ENCODE peak calls at places on chromosomes 6 and 20, in six cellular contexts. One of them, this sample, is unnamed.
A peak's percentile ranks its signal among the peaks of the same experiment; 100 is the strongest.

GRCh38 chr20:57048027-57048869 is 218.2 kb downstream of the BMP7 start:
- DNase-seq in IMR-90: no peak
- DNase-seq in trophoblast cell: peak; percentile 75
- DNase-seq in H9: peak; percentile 76
- DNase-seq in H1: peak; percentile 79
- DNase-seq in neuronal stem cell: peak; percentile 27
- DNase-seq in this sample: peak; percentile 58

GRCh38 chr6:134935076-134935475 is 14.8 kb downstream of the ALDH8A1 start:
- DNase-seq in IMR-90: peak; percentile 67
- DNase-seq in trophoblast cell: no peak
- DNase-seq in H9: no peak
- DNase-seq in neuronal stem cell: no peak
- DNase-seq in H1: no peak
- DNase-seq in this sample: peak; percentile 4

GRCh38 chr6:168136001-168136400 is 57.0 kb upstream of the FRMD1 start:
- DNase-seq in IMR-90: no peak
- DNase-seq in H1: peak; percentile 24
- DNase-seq in H9: peak; percentile 15
- DNase-seq in trophoblast cell: no peak
- DNase-seq in neuronal stem cell: no peak
- DNase-seq in this sample: no peak

GRCh38 chr6:27547157-27548075 is 74.5 kb upstream of the ZNF184 start:
- DNase-seq in trophoblast cell: no peak
- DNase-seq in H1: peak; percentile 91
- DNase-seq in H9: peak; percentile 69
- DNase-seq in neuronal stem cell: no peak
- DNase-seq in IMR-90: peak; percentile 68
- DNase-seq in this sample: peak; percentile 76

GRCh38 chr6:17987576-17988421 is at the start of gene KIF13A:
- DNase-seq in neuronal stem cell: peak; percentile 48
- DNase-seq in IMR-90: peak; percentile 59
- DNase-seq in trophoblast cell: peak; percentile 18
- DNase-seq in H9: peak; percentile 43
- DNase-seq in H1: peak; percentile 69
- DNase-seq in this sample: peak; percentile 80

GRCh38 chr6:29872791-29873190 is 45.2 kb downstream of the HLA-G start:
- DNase-seq in trophoblast cell: no peak
- DNase-seq in H1: no peak
- DNase-seq in neuronal stem cell: no peak
- DNase-seq in IMR-90: no peak
- DNase-seq in H9: no peak
- DNase-seq in this sample: no peak

GRCh38 chr20:8718214-8718613 is 350.7 kb upstream of the PLCB4 start:
- DNase-seq in H9: no peak
- DNase-seq in neuronal stem cell: no peak
- DNase-seq in IMR-90: no peak
- DNase-seq in H1: no peak
- DNase-seq in trophoblast cell: no peak
- DNase-seq in this sample: no peak

GRCh38 chr6:169868458-169868857 is 117.0 kb downstream of the ERMARD start:
- DNase-seq in IMR-90: no peak
- DNase-seq in H1: peak; percentile 41
- DNase-seq in H9: no peak
- DNase-seq in neuronal stem cell: no peak
- DNase-seq in trophoblast cell: no peak
- DNase-seq in this sample: no peak

GRCh38 chr20:63435552-63435951 is 36.9 kb downstream of the KCNQ2 start:
- DNase-seq in IMR-90: peak; percentile 3
- DNase-seq in neuronal stem cell: no peak
- DNase-seq in trophoblast cell: no peak
- DNase-seq in H9: no peak
- DNase-seq in H1: no peak
- DNase-seq in this sample: no peak

GRCh38 chr20:32560989-32561830 is 23.9 kb downstream of the NOL4L start:
- DNase-seq in neuronal stem cell: no peak
- DNase-seq in IMR-90: no peak
- DNase-seq in trophoblast cell: no peak
- DNase-seq in H9: no peak
- DNase-seq in H1: peak; percentile 62
- DNase-seq in this sample: peak; percentile 30

GRCh38 chr20:32484221-32485125 is 100.7 kb downstream of the NOL4L start:
- DNase-seq in H1: peak; percentile 68
- DNase-seq in neuronal stem cell: no peak
- DNase-seq in trophoblast cell: no peak
- DNase-seq in IMR-90: no peak
- DNase-seq in H9: peak; percentile 66
- DNase-seq in this sample: peak; percentile 61

GRCh38 chr20:40668449-40669228 is 20.4 kb downstream of the MAFB start:
- DNase-seq in H1: no peak
- DNase-seq in neuronal stem cell: no peak
- DNase-seq in trophoblast cell: no peak
- DNase-seq in H9: no peak
- DNase-seq in IMR-90: no peak
- DNase-seq in this sample: no peak

GRCh38 chr20:32282461-32282860 is 5.0 kb downstream of the KIF3B start:
- DNase-seq in H1: no peak
- DNase-seq in trophoblast cell: no peak
- DNase-seq in H9: no peak
- DNase-seq in neuronal stem cell: no peak
- DNase-seq in IMR-90: no peak
- DNase-seq in this sample: no peak

GRCh38 chr20:64065973-64066341 is 3.0 kb downstream of the TCEA2 start:
- DNase-seq in neuronal stem cell: no peak
- DNase-seq in IMR-90: peak; percentile 78
- DNase-seq in trophoblast cell: no peak
- DNase-seq in H1: no peak
- DNase-seq in H9: peak; percentile 76
- DNase-seq in this sample: peak; percentile 79

GRCh38 chr6:25053875-25054371 is 118.2 kb upstream of the RIPOR2 start:
- DNase-seq in trophoblast cell: no peak
- DNase-seq in H9: no peak
- DNase-seq in H1: no peak
- DNase-seq in IMR-90: peak; percentile 88
- DNase-seq in neuronal stem cell: no peak
- DNase-seq in this sample: peak; percentile 89

GRCh38 chr20:11054266-11055025 is 380.6 kb upstream of the JAG1 start:
- DNase-seq in IMR-90: no peak
- DNase-seq in H1: no peak
- DNase-seq in neuronal stem cell: no peak
- DNase-seq in trophoblast cell: no peak
- DNase-seq in H9: no peak
- DNase-seq in this sample: no peak
- H4K91ac ChIP-seq in IMR-90: no peak overlapping the region
- H4K91ac ChIP-seq in H1: no peak overlapping the region
- H4K91ac ChIP-seq in neuronal stem cell: no peak overlapping the region
- H4K91ac ChIP-seq in trophoblast cell: no peak overlapping the region
- H4K91ac ChIP-seq in H9: no peak overlapping the region
- H4K91ac ChIP-seq in this sample: no peak overlapping the region

GRCh38 chr20:4457566-4458543 is 263.9 kb upstream of the PRND start:
- DNase-seq in trophoblast cell: no peak
- DNase-seq in neuronal stem cell: peak; percentile 39
- DNase-seq in IMR-90: no peak
- DNase-seq in H1: no peak
- DNase-seq in H9: no peak
- DNase-seq in this sample: no peak
- H3K27ac ChIP-seq in trophoblast cell: peak overlapping the region; percentile 76
- H3K27ac ChIP-seq in neuronal stem cell: peak overlapping the region; percentile 77
- H3K27ac ChIP-seq in IMR-90: no peak overlapping the region
- H3K27ac ChIP-seq in H1: no peak overlapping the region
- H3K27ac ChIP-seq in H9: no peak overlapping the region
- H3K27ac ChIP-seq in this sample: no peak overlapping the region

DNA sequence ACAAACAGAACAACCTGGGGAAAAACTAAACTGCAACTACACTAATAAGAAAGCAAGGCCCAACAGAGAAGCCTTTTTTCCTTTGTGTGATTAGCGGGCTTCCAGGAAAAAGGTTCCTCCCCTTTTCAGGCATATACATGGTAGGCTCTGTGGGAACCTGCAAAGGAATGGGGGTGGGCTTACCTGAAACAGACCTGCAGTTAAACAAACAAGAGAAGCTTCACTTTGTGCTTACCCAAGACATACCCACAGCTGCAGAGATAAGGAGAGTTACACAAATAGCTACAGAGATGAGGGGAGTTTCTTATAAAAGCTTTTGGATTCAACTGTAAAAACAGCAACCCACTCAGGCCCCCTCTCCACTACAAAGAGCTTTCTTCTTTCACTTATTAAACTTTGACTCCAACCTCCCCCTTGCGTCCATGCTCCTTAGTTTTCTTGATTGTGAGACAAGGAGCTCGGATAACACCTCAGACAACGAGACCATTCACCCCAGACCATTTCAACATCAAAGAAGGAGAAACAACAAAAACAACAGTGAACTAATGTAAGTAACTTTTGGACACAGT is 30.9 kb downstream of the RNF146 start:
- DNase-seq in H9: peak; percentile 77
- DNase-seq in IMR-90: no peak
- DNase-seq in H1: no peak
- DNase-seq in neuronal stem cell: no peak
- DNase-seq in trophoblast cell: no peak
- DNase-seq in this sample: no peak
- H3K4me2 ChIP-seq in H9: no peak overlapping the region
- H3K4me2 ChIP-seq in IMR-90: no peak overlapping the region
- H3K4me2 ChIP-seq in H1: peak overlapping the region; percentile 53
- H3K4me2 ChIP-seq in neuronal stem cell: no peak overlapping the region
- H3K4me2 ChIP-seq in trophoblast cell: no peak overlapping the region
- H3K4me2 ChIP-seq in this sample: no peak overlapping the region

GRCh38 chr6:22008248-22008836 is 288.5 kb downstream of the PRL start:
- DNase-seq in H9: no peak
- DNase-seq in trophoblast cell: no peak
- DNase-seq in H1: no peak
- DNase-seq in neuronal stem cell: no peak
- DNase-seq in IMR-90: peak; percentile 77
- DNase-seq in this sample: no peak
- H4K91ac ChIP-seq in H9: no peak overlapping the region
- H4K91ac ChIP-seq in trophoblast cell: no peak overlapping the region
- H4K91ac ChIP-seq in H1: no peak overlapping the region
- H4K91ac ChIP-seq in neuronal stem cell: no peak overlapping the region
- H4K91ac ChIP-seq in IMR-90: no peak overlapping the region
- H4K91ac ChIP-seq in this sample: no peak overlapping the region

DNA sequence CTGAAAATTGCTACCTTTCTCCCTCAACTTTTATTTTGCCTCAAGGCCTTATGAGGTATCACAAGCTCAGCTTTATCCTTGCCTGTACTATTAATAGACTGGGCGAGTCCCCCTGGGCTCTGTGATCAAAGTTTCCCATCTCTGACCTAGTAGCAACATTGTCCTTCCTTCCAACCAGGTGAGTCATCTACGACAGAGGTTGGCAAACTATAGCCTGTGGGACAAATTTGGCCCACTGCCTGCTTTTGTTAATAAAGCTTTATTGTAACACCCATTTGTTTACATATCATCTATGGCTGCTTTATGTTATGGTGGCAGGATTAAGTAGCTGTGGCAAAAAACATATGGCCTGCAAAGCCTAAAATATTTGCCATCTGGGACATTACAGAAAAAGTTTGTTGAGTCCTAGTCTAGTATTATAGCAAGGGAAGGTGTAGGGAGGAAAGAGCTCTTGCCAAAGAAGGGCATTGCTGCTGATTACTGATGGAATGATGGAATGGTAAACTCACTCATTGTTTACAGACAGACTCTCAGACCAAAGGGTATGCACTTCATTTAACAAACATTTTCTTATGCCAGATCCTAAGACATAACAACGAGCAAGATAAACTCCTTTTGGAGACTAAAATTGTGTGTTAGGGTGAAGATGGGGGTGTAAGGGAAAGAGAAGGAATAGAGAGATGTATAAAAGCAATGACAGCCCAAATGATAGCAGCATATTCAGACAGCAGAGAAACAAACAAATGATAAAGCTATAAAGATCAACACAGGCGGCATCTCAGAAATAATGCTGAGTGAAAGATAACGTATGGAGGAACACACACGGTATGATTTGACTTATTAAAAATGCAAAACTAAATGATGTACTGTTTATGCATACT is 74.2 kb downstream of the SLC22A23 start:
- DNase-seq in H1: no peak
- DNase-seq in neuronal stem cell: no peak
- DNase-seq in H9: no peak
- DNase-seq in IMR-90: peak; percentile 14
- DNase-seq in trophoblast cell: peak; percentile 31
- DNase-seq in this sample: no peak
- H3K27ac ChIP-seq in H1: no peak overlapping the region
- H3K27ac ChIP-seq in neuronal stem cell: no peak overlapping the region
- H3K27ac ChIP-seq in H9: no peak overlapping the region
- H3K27ac ChIP-seq in IMR-90: no peak overlapping the region
- H3K27ac ChIP-seq in trophoblast cell: no peak overlapping the region
- H3K27ac ChIP-seq in this sample: no peak overlapping the region

GRCh38 chr6:75286955-75287354 is 2.4 kb upstream of the TMEM30A start:
- DNase-seq in H1: no peak
- DNase-seq in neuronal stem cell: no peak
- DNase-seq in IMR-90: no peak
- DNase-seq in H9: no peak
- DNase-seq in trophoblast cell: no peak
- DNase-seq in this sample: no peak
- H3K4me2 ChIP-seq in H1: no peak overlapping the region
- H3K4me2 ChIP-seq in neuronal stem cell: no peak overlapping the region
- H3K4me2 ChIP-seq in IMR-90: no peak overlapping the region
- H3K4me2 ChIP-seq in H9: no peak overlapping the region
- H3K4me2 ChIP-seq in trophoblast cell: no peak overlapping the region
- H3K4me2 ChIP-seq in this sample: no peak overlapping the region

GRCh38 chr6:22666021-22666420 is 96.7 kb downstream of the HDGFL1 start:
- DNase-seq in neuronal stem cell: no peak
- DNase-seq in trophoblast cell: no peak
- DNase-seq in IMR-90: no peak
- DNase-seq in H1: no peak
- DNase-seq in H9: no peak
- DNase-seq in this sample: no peak
- H4K91ac ChIP-seq in neuronal stem cell: no peak overlapping the region
- H4K91ac ChIP-seq in trophoblast cell: no peak overlapping the region
- H4K91ac ChIP-seq in IMR-90: no peak overlapping the region
- H4K91ac ChIP-seq in H1: no peak overlapping the region
- H4K91ac ChIP-seq in H9: no peak overlapping the region
- H4K91ac ChIP-seq in this sample: no peak overlapping the region

DNA sequence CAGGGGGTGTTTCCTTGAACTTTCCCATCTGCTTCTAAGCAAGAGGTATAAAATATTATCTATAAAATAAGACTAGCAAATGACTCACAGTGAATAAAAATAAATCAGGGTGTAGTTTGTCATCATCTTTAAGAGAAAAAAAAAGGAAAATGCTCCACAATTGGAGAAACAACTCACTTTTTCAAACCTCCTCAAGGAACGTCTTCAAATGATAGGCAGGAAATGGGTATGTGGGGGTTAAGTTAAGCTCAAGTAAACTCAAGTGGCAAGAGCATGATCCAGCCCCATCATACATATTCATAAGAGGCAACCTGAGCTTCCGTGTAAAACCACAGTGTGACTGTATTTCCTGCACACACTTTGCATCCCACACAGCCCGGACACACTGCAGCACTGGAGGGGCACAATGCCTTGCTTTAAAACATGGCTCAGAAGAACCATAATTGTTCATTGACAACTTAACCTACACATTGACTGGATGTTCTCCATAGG is 58.5 kb upstream of the CEP85L start:
- DNase-seq in H1: no peak
- DNase-seq in neuronal stem cell: no peak
- DNase-seq in IMR-90: peak; percentile 86
- DNase-seq in H9: no peak
- DNase-seq in trophoblast cell: no peak
- DNase-seq in this sample: peak; percentile 76
- H3K27ac ChIP-seq in H1: no peak overlapping the region
- H3K27ac ChIP-seq in neuronal stem cell: no peak overlapping the region
- H3K27ac ChIP-seq in IMR-90: peak overlapping the region; percentile 67
- H3K27ac ChIP-seq in H9: no peak overlapping the region
- H3K27ac ChIP-seq in trophoblast cell: peak overlapping the region; percentile 59
- H3K27ac ChIP-seq in this sample: peak overlapping the region; percentile 71